ENCODE peak calls at places on chromosome 18, in seven cellular contexts. N, X, Z, Q, H, K and L are unnamed samples.

GRCh38 chr18:3466872-3467271 is 16.9 kb downstream of the TGIF1 start:
- DNase-seq in N (no peak), X (peak; percentile 40), Z (no peak), Q (no peak), H (no peak), K (no peak), L (peak; percentile 34)

GRCh38 chr18:681985-682384 is 24.5 kb downstream of the TYMS start:
- DNase-seq in N (no peak), X (peak; percentile 88), Z (no peak), Q (no peak), H (no peak), K (no peak), L (no peak)

GRCh38 chr18:57497372-57498294 is 62.5 kb downstream of the ONECUT2 start:
- DNase-seq in N (no peak), X (no peak), Z (peak; percentile 62), Q (no peak), H (no peak), K (no peak), L (no peak)

GRCh38 chr18:31103423-31103822 is 1.2 kb upstream of the DSC2 start:
- DNase-seq in N (no peak), X (no peak), Z (no peak), Q (no peak), H (no peak), K (no peak), L (no peak)

GRCh38 chr18:53322163-53322562 is 902.3 kb downstream of the MBD2 start:
- DNase-seq in N (no peak), X (no peak), Z (no peak), Q (no peak), H (no peak), K (no peak), L (no peak)

GRCh38 chr18:25896178-25896780 is 194.1 kb downstream of the SS18 start:
- DNase-seq in N (peak; percentile 52), X (peak; percentile 44), Z (peak; percentile 67), Q (peak; percentile 25), H (peak; percentile 16), K (no peak), L (peak; percentile 49)

GRCh38 chr18:77004555-77005380 is 127.8 kb downstream of the MBP start:
- DNase-seq in N (no peak), X (peak; percentile 24), Z (no peak), Q (no peak), H (no peak), K (peak; percentile 68), L (peak; percentile 37)

GRCh38 chr18:58221060-58221725 is 177.2 kb downstream of the NEDD4L start:
- DNase-seq in N (no peak), X (no peak), Z (peak; percentile 27), Q (no peak), H (peak; percentile 81), K (peak; percentile 59), L (peak; percentile 32)

GRCh38 chr18:416928-417327 is 83.6 kb downstream of the COLEC12 start:
- DNase-seq in N (no peak), X (no peak), Z (no peak), Q (no peak), H (no peak), K (no peak), L (no peak)

GRCh38 chr18:39770399-39770798 is 2184.6 kb upstream of the PIK3C3 start:
- DNase-seq in N (no peak), X (no peak), Z (no peak), Q (no peak), H (no peak), K (no peak), L (no peak)

GRCh38 chr18:69596345-69596744 is 195.7 kb downstream of the DOK6 start:
- DNase-seq in N (no peak), X (no peak), Z (peak; percentile 7), Q (no peak), H (no peak), K (no peak), L (no peak)

GRCh38 chr18:64566461-64566860 is 417.6 kb upstream of the LINC00305 start:
- DNase-seq in N (no peak), X (no peak), Z (no peak), Q (no peak), H (no peak), K (no peak), L (no peak)

GRCh38 chr18:13386891-13387801 is 168.6 kb downstream of the LDLRAD4 start:
- DNase-seq in N (no peak), X (no peak), Z (no peak), Q (no peak), H (no peak), K (no peak), L (no peak)
- H3K36me3 ChIP-seq in N (peaks cover 14% of the 10 kb centered on the region), X (peaks cover 54% of the 10 kb centered on the region), Z (no peaks in the 10 kb centered on the region), Q (no peaks in the 10 kb centered on the region), H (no peaks in the 10 kb centered on the region), K (no peaks in the 10 kb centered on the region), L (no peaks in the 10 kb centered on the region)

GRCh38 chr18:75249192-75249551 is 38.6 kb downstream of the TSHZ1 start:
- DNase-seq in N (no peak), X (no peak), Z (no peak), Q (no peak), H (no peak), K (no peak), L (no peak)

GRCh38 chr18:75247041-75247551 is 36.5 kb downstream of the TSHZ1 start:
- DNase-seq in N (no peak), X (no peak), Z (peak; percentile 73), Q (no peak), H (no peak), K (no peak), L (no peak)

GRCh38 chr18:75247601-75248421 is 37.2 kb downstream of the TSHZ1 start:
- DNase-seq in N (no peak), X (peak; percentile 68), Z (peak; percentile 74), Q (no peak), H (no peak), K (no peak), L (no peak)

GRCh38 chr18:75249672-75250470 is 39.3 kb downstream of the TSHZ1 start:
- DNase-seq in N (no peak), X (peak; percentile 58), Z (no peak), Q (no peak), H (no peak), K (no peak), L (no peak)

DNA sequence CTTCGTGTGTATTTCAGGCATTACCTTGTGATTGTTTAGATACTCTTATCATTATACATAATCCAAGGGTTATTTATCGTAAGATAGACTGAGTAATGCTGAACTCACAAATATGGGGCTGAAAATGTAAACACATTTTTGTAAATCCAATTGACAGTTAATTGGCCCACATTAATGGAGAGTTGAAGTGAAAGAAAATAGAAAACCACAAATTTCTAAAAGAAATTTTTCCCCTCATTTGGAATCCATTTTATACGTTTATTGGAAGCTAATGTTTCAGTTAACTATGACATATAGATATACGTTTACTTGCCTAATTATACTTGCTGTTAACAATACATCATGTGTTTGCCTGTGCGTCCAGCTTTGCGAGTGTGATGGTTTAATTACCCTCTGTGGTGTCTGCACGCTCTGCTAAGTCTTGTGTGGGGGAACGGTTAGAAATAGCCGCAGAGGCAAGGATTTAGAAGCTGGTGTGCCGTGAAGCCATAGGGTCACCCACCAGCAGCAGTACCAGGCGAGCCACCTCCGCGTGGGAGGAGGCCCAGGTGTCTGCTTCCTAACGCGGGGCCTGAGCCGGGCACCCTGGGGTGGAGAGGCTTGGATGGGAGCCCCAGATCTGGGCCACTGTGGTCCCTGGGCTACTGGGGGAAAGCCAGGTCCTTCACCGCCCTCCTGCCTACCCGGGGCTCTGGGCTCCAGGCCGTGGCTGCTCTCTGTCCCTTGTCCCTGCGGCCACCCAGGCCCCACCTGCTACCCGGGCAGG is 38.0 kb downstream of the TSHZ1 start:
- DNase-seq in N (no peak), X (no peak), Z (peak; percentile 21), Q (no peak), H (no peak), K (no peak), L (peak; percentile 49)
- H3K4me3 ChIP-seq in N (no peak overlapping the region), X (peak overlapping the region; percentile 82), Z (peak overlapping the region; percentile 72), Q (no peak overlapping the region), H (peak overlapping the region; percentile 26), K (peak overlapping the region; percentile 51), L (no peak overlapping the region)

DNA sequence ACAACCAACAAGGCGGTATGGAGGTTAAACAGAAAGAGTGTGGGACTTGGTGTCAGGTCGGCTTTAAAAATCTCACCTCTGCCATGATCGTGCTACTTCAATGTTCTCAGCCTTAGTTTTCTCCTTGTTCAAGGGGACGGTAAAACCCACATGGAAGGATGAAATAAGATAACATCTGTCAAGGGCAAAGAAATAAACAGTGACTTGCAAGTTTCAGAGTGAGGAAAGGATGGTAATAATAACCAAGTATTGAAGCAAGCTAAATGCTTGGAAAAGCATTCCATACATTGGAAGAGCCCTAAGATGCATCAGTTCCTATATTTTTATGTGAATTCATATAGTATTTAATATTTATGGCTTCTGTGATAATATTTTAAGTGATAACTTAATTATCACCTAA is 29.8 kb upstream of the LMAN1 start:
- DNase-seq in N (no peak), X (no peak), Z (no peak), Q (no peak), H (no peak), K (no peak), L (no peak)
- H3K27me3 ChIP-seq in N (no peaks in the 10 kb centered on the region), X (peaks cover 3% of the 10 kb centered on the region), Z (no peaks in the 10 kb centered on the region), Q (no peaks in the 10 kb centered on the region), H (no peaks in the 10 kb centered on the region), K (no peaks in the 10 kb centered on the region), L (peaks cover 56% of the 10 kb centered on the region)

DNA sequence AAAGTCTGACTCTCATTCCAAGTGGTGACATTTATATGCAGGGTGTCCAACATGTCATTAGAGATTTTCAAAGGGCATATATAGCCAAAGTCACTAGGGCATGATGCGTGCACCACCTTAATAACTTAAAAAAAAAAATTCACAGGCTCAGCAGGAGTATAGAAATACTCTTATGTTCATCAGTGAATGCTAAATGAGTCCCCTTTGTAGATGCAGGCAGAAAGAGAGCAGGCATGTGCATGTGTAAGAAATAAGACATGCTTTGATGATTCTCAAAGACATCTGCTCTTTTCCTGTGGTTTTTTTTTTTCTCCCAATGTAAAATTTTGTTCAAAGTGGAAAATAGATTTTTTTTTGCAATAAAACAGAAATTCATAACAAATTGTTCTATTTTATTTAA is 112.3 kb upstream of the AQP4 start:
- DNase-seq in N (no peak), X (no peak), Z (no peak), Q (no peak), H (no peak), K (no peak), L (no peak)
- H3K36me3 ChIP-seq in N (no peaks in the 10 kb centered on the region), X (no peaks in the 10 kb centered on the region), Z (no peaks in the 10 kb centered on the region), Q (no peaks in the 10 kb centered on the region), H (no peaks in the 10 kb centered on the region), K (no peaks in the 10 kb centered on the region), L (no peaks in the 10 kb centered on the region)

GRCh38 chr18:35043207-35043606 is 2.0 kb downstream of the MAPRE2 start:
- DNase-seq in N (no peak), X (no peak), Z (no peak), Q (no peak), H (no peak), K (no peak), L (no peak)
- H3K4me3 ChIP-seq in N (no peak overlapping the region), X (peak overlapping the region; percentile 98), Z (peak overlapping the region; percentile 83), Q (peak overlapping the region; percentile 87), H (no peak overlapping the region), K (peak overlapping the region; percentile 92), L (no peak overlapping the region)